ENCODE peak calls at places on chromosomes 1 and 21, in five cellular contexts. H is HTR-8/SVneo; F is stimulated activated CD4-positive, alpha-beta T cell treated with anti-CD3 and anti-CD28 coated beads, TNF-alpha, amount 100 ng/mL, for 24 hours; M is Daoy; R is endothelial cell. V is an unnamed sample.

GRCh38 chr1:84143796-84144565 is at the start of gene PRKACB:
- DNase-seq in H (no peak), F (no peak), M (peak), R (no peak), V (no peak)

GRCh38 chr1:26597629-26598039 is 68.1 kb downstream of the RPS6KA1 start:
- DNase-seq in H (peak), F (no peak), M (peak), R (no peak), V (peak)

GRCh38 chr1:85230305-85230977 is 29.0 kb downstream of the C1orf52 start:
- DNase-seq in H (no peak), F (no peak), M (peak), R (peak), V (no peak)

GRCh38 chr1:116380499-116381316 is 7.7 kb downstream of the ATP1A1 start:
- DNase-seq in H (no peak), F (no peak), M (no peak), R (no peak), V (no peak)

GRCh38 chr1:93593868-93594602 is 87.6 kb downstream of the BCAR3 start:
- DNase-seq in H (no peak), F (no peak), M (no peak), R (no peak), V (no peak)

GRCh38 chr21:45440736-45441350 is 35.9 kb downstream of the COL18A1 start:
- DNase-seq in H (no peak), F (no peak), M (no peak), R (no peak), V (no peak)

GRCh38 chr1:7505871-7506676 is 265.0 kb upstream of the VAMP3 start:
- DNase-seq in H (no peak), F (no peak), M (no peak), R (no peak), V (no peak)

GRCh38 chr21:22993822-22994574 is 1995.8 kb downstream of the NCAM2 start:
- DNase-seq in H (no peak), F (no peak), M (no peak), R (no peak), V (no peak)

GRCh38 chr1:159932296-159933285 is 7.3 kb upstream of the TAGLN2 start:
- DNase-seq in H (no peak), F (no peak), M (peak), R (no peak), V (no peak)

GRCh38 chr1:110487676-110488075 is 31.3 kb downstream of the KCNA10 start:
- DNase-seq in H (no peak), F (no peak), M (peak), R (no peak), V (no peak)

GRCh38 chr1:209455666-209456065 is 127.8 kb upstream of the CAMK1G start:
- DNase-seq in H (no peak), F (no peak), M (no peak), R (no peak), V (no peak)

GRCh38 chr1:111754964-111755320 is 759 bp upstream of the DDX20 start:
- DNase-seq in H (no peak), F (peak), M (peak), R (peak), V (no peak)

GRCh38 chr1:204990721-204991341 is 52.2 kb upstream of the CNTN2 start:
- DNase-seq in H (no peak), F (no peak), M (no peak), R (no peak), V (no peak)

GRCh38 chr1:168626326-168626725 is 49.9 kb downstream of the XCL1 start:
- DNase-seq in H (no peak), F (no peak), M (no peak), R (no peak), V (no peak)

GRCh38 chr1:77313491-77313890 is 31.7 kb downstream of the AK5 start:
- DNase-seq in H (peak), F (peak), M (peak), R (peak), V (no peak)

GRCh38 chr1:244276646-244277045 is 175.1 kb downstream of the ADSS2 start:
- DNase-seq in H (no peak), F (no peak), M (no peak), R (no peak), V (no peak)

GRCh38 chr1:155207578-155208405 is at the start of gene THBS3:
- DNase-seq in H (no peak), F (peak), M (peak), R (no peak), V (no peak)

GRCh38 chr21:37463083-37463780 is 96.7 kb downstream of the DYRK1A start:
- DNase-seq in H (peak), F (peak), M (peak), R (no peak), V (peak)

GRCh38 chr1:41414716-41415306 is 53.6 kb downstream of the FOXO6 start:
- DNase-seq in H (peak), F (no peak), M (no peak), R (no peak), V (no peak)

GRCh38 chr21:17925000-17925610 is 105.9 kb upstream of the C21orf91 start:
- DNase-seq in H (peak), F (peak), M (peak), R (peak), V (peak)

GRCh38 chr1:54053745-54054437 is 483 bp downstream of the TCEANC2 start:
- DNase-seq in H (peak), F (no peak), M (peak), R (no peak), V (no peak)

GRCh38 chr1:170487503-170487902 is 44.5 kb upstream of the GORAB start:
- DNase-seq in H (no peak), F (no peak), M (no peak), R (no peak), V (no peak)

GRCh38 chr1:88549536-88549935 is 134.5 kb upstream of the PKN2 start:
- DNase-seq in H (no peak), F (no peak), M (no peak), R (no peak), V (no peak)

GRCh38 chr1:243345205-243345604 is 89.4 kb downstream of the SDCCAG8 start:
- DNase-seq in H (no peak), F (no peak), M (no peak), R (no peak), V (no peak)

GRCh38 chr1:100428160-100428559 is 75.9 kb downstream of the CDC14A start:
- DNase-seq in H (no peak), F (no peak), M (no peak), R (no peak), V (no peak)

GRCh38 chr1:185495898-185496297 is 178.9 kb upstream of the IVNS1ABP start:
- DNase-seq in H (no peak), F (no peak), M (no peak), R (no peak), V (no peak)

GRCh38 chr1:53739109-53739681 is at the start of gene GLIS1:
- DNase-seq in H (peak), F (peak), M (peak), R (peak), V (peak)

GRCh38 chr1:9996624-9997582 is at the start of gene RBP7:
- DNase-seq in H (peak), F (peak), M (peak), R (peak), V (no peak)

GRCh38 chr1:22143065-22143514 is at the start of gene WNT4:
- DNase-seq in H (peak), F (peak), M (peak), R (peak), V (no peak)

GRCh38 chr1:109252893-109253802 is 3.8 kb downstream of the CELSR2 start:
- DNase-seq in H (no peak), F (no peak), M (peak), R (no peak), V (no peak)

GRCh38 chr1:10866314-10867091 is 70.1 kb upstream of the CASZ1 start:
- DNase-seq in H (peak), F (peak), M (peak), R (peak), V (no peak)

GRCh38 chr1:202505356-202505755 is 156.9 kb downstream of the PPP1R12B start:
- DNase-seq in H (peak), F (no peak), M (peak), R (no peak), V (no peak)

GRCh38 chr1:5973771-5974170 is 18.5 kb downstream of the NPHP4 start:
- DNase-seq in H (no peak), F (no peak), M (no peak), R (no peak), V (no peak)

GRCh38 chr21:44870748-44871495 is 2.6 kb downstream of the PTTG1IP start:
- DNase-seq in H (no peak), F (no peak), M (peak), R (no peak), V (no peak)